ENCODE peak calls at places on chromosomes 4 and X, in six cellular contexts. J is tibial nerve, U is cardiac muscle cell, P is colonic mucosa, X is body of pancreas, Z is ovary. Q is an unnamed sample. For H3K27me3 and H3K4me1, the result is how much of the 10 kb centered on the place peaks cover.

GRCh38 chrX:108020631-108021030 is 24.2 kb upstream of the VSIG1 start:
- DNase-seq in J (no peak), U (peak), P (no peak), X (no peak), Z (no peak), Q (no peak)

GRCh38 chr4:17152941-17153340 is 254.5 kb upstream of the LDB2 start:
- DNase-seq in J (no peak), U (no peak), P (no peak), X (no peak), Z (no peak), Q (no peak)

GRCh38 chr4:180449395-180449956 is 1793.7 kb upstream of the TENM3 start:
- DNase-seq in J (no peak), U (peak), P (no peak), X (no peak), Z (no peak), Q (peak)

GRCh38 chr4:37604464-37604863 is 81.7 kb downstream of the RELL1 start:
- DNase-seq in J (no peak), U (peak), P (no peak), X (no peak), Z (no peak), Q (no peak)

GRCh38 chr4:145375416-145375815 is 106.2 kb upstream of the SMAD1 start:
- DNase-seq in J (no peak), U (no peak), P (no peak), X (no peak), Z (no peak), Q (no peak)

GRCh38 chr4:39718366-39719323 is 20.7 kb downstream of the UBE2K start:
- DNase-seq in J (no peak), U (no peak), P (no peak), X (no peak), Z (no peak), Q (no peak)

GRCh38 chrX:9318213-9318612 is 146.6 kb upstream of the TBL1X start:
- DNase-seq in J (no peak), U (no peak), P (no peak), X (no peak), Z (no peak), Q (no peak)

GRCh38 chr4:4867745-4868505 is 8.5 kb downstream of the MSX1 start:
- DNase-seq in J (no peak), U (no peak), P (no peak), X (no peak), Z (no peak), Q (no peak)

GRCh38 chr4:186904104-186904503 is 180.4 kb upstream of the FAT1 start:
- DNase-seq in J (no peak), U (peak), P (no peak), X (no peak), Z (no peak), Q (no peak)

GRCh38 chr4:3836802-3837601 is 70.8 kb downstream of the ADRA2C start:
- DNase-seq in J (no peak), U (no peak), P (no peak), X (no peak), Z (no peak), Q (peak)

GRCh38 chrX:135927897-135928296 is 34.4 kb downstream of the SAGE1 start:
- DNase-seq in J (no peak), U (no peak), P (no peak), X (no peak), Z (no peak), Q (no peak)

GRCh38 chr4:56051049-56051709 is 102.4 kb downstream of the CEP135 start:
- DNase-seq in J (no peak), U (no peak), P (no peak), X (no peak), Z (no peak), Q (no peak)

GRCh38 chr4:56051710-56052075 is 102.9 kb downstream of the CEP135 start:
- DNase-seq in J (no peak), U (no peak), P (no peak), X (no peak), Z (no peak), Q (no peak)

GRCh38 chr4:56048621-56049427 is 100.1 kb downstream of the CEP135 start:
- DNase-seq in J (no peak), U (peak), P (peak), X (peak), Z (peak), Q (peak)

GRCh38 chr4:56050584-56050983 is 101.8 kb downstream of the CEP135 start:
- DNase-seq in J (no peak), U (no peak), P (no peak), X (no peak), Z (no peak), Q (no peak)

GRCh38 chr4:56049428-56050212 is 100.9 kb downstream of the CEP135 start:
- DNase-seq in J (no peak), U (peak), P (peak), X (no peak), Z (peak), Q (peak)
- H3K27me3 ChIP-seq in J (under half), U (under half), P (under half), X (under half), Z (under half), Q (under half)

GRCh38 chr4:112861378-112862317 is 187.8 kb upstream of the ANK2 start:
- DNase-seq in J (no peak), U (no peak), P (no peak), X (no peak), Z (no peak), Q (no peak)

GRCh38 chr4:112859456-112860184 is 189.8 kb upstream of the ANK2 start:
- DNase-seq in J (no peak), U (no peak), P (no peak), X (no peak), Z (no peak), Q (no peak)

GRCh38 chr4:112860731-112861377 is 188.6 kb upstream of the ANK2 start:
- DNase-seq in J (no peak), U (no peak), P (no peak), X (no peak), Z (no peak), Q (no peak)

GRCh38 chr4:112865443-112865842 is 184.0 kb upstream of the ANK2 start:
- DNase-seq in J (no peak), U (no peak), P (no peak), X (no peak), Z (no peak), Q (no peak)

GRCh38 chr4:112862318-112862674 is 187.2 kb upstream of the ANK2 start:
- DNase-seq in J (no peak), U (no peak), P (no peak), X (no peak), Z (no peak), Q (no peak)
- H3K4me1 ChIP-seq in J (under half), U (under half), P (under half), X (under half), Z (under half), Q (under half)

DNA sequence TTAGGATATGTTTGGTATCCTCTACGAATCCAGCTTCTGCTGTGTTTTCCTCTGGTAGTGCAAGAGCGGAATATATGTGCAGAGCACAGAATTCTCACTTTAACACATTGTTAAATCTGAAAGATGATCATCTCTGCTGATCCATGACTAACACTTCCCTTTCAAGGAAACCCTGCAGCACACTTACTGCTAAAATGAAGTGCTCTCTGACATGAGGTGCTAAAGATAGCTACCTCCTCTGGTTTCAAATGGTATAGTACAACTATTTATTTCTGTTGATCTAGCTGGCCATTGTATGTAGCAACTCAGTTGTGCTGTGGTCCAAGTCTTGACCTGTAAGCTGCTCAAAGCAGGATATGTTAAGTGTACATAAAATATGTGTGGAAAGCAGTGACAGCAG is 162.4 kb upstream of the FMR1 start:
- DNase-seq in J (no peak), U (no peak), P (no peak), X (no peak), Z (no peak), Q (no peak)
- H3K27me3 ChIP-seq in J (under half), U (under half), P (under half), X (under half), Z (under half), Q (under half)

GRCh38 chr4:174402470-174403176 is 118.9 kb downstream of the CEP44 start:
- DNase-seq in J (no peak), U (no peak), P (no peak), X (no peak), Z (no peak), Q (no peak)

GRCh38 chr4:174405923-174406322 is 116.4 kb downstream of the HPGD start:
- DNase-seq in J (no peak), U (no peak), P (no peak), X (no peak), Z (no peak), Q (no peak)

GRCh38 chr4:174401471-174402130 is 117.9 kb downstream of the CEP44 start:
- DNase-seq in J (no peak), U (no peak), P (no peak), X (no peak), Z (no peak), Q (no peak)

GRCh38 chr4:174404677-174405076 is 117.6 kb downstream of the HPGD start:
- DNase-seq in J (no peak), U (no peak), P (no peak), X (no peak), Z (no peak), Q (no peak)

GRCh38 chr4:174403177-174403543 is 119.1 kb downstream of the HPGD start:
- DNase-seq in J (no peak), U (no peak), P (no peak), X (no peak), Z (no peak), Q (no peak)
- H3K4me1 ChIP-seq in J (under half), U (under half), P (under half), X (under half), Z (under half), Q (under half)

GRCh38 chrX:14056201-14056600 is 26.5 kb upstream of the GEMIN8 start:
- DNase-seq in J (no peak), U (peak), P (no peak), X (no peak), Z (no peak), Q (no peak)
- H3K27me3 ChIP-seq in J (under half), U (under half), P (under half), X (under half), Z (under half), Q (under half)

GRCh38 chrX:32455704-32456103 is 755.6 kb downstream of the DMD start:
- DNase-seq in J (no peak), U (no peak), P (no peak), X (no peak), Z (no peak), Q (no peak)

GRCh38 chrX:32448320-32448719 is 763.0 kb downstream of the DMD start:
- DNase-seq in J (no peak), U (peak), P (no peak), X (no peak), Z (no peak), Q (no peak)

GRCh38 chrX:32448945-32449344 is 762.4 kb downstream of the DMD start:
- DNase-seq in J (no peak), U (no peak), P (no peak), X (no peak), Z (no peak), Q (no peak)

GRCh38 chrX:32447640-32448039 is 763.7 kb downstream of the DMD start:
- DNase-seq in J (no peak), U (no peak), P (no peak), X (no peak), Z (no peak), Q (no peak)

DNA sequence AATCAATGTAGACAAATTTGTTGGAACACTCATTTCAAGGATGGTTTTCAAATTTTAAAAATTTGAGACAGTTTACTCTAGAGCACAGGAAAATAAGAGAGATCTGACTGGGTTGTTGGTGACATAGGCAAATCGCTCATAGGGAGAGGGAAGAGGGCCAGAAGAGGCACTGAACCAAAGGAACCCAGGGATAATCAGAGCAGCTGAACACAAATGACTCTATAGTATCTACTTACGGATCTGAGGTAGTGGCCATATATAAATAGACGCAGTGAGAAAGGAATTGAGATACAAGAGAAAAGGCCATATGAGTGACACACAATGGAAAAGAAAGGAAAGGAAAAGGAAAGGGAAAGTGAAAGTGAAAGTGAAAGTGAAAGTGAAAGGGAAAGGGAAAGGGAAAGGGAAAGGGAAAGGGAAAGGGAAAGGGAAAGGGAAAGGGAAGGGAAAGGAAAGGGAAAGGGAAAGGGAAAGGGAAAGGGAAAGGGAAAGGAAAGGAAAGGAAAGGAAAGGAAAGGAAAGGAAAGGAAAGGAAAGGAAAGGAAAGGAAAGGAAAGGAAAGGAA is 759.3 kb downstream of the DMD start:
- DNase-seq in J (no peak), U (no peak), P (no peak), X (no peak), Z (no peak), Q (no peak)
- H3K4me1 ChIP-seq in J (under half), U (under half), P (under half), X (under half), Z (under half), Q (under half)

GRCh38 chrX:66074920-66075879 is 35.3 kb upstream of the VSIG4 start:
- DNase-seq in J (no peak), U (peak), P (peak), X (peak), Z (no peak), Q (peak)
- H3K27me3 ChIP-seq in J (under half), U (under half), P (under half), X (under half), Z (under half), Q (under half)

GRCh38 chr4:113969935-113970334 is 9.5 kb downstream of the ARSJ start:
- DNase-seq in J (no peak), U (peak), P (no peak), X (no peak), Z (no peak), Q (no peak)
- H3K4me1 ChIP-seq in J (under half), U (under half), P (under half), X (under half), Z (under half), Q (under half)